ENCODE peak calls at places on chromosomes 3 and 15, in five cellular contexts. I, C, A, V and Y are unnamed samples.

GRCh38 chr15:90871716-90872480 is 3.5 kb downstream of the FURIN start:
- DNase-seq in I (no peak), C (no peak), A (no peak), V (no peak), Y (no peak)

GRCh38 chr3:175713263-175713662 is 854.1 kb downstream of the NAALADL2 start:
- DNase-seq in I (no peak), C (no peak), A (no peak), V (no peak), Y (no peak)

GRCh38 chr15:66711886-66712285 is 9.8 kb downstream of the SMAD6 start:
- DNase-seq in I (no peak), C (no peak), A (no peak), V (no peak), Y (no peak)

GRCh38 chr3:63864008-63864871 is 573 bp downstream of the ATXN7 start:
- DNase-seq in I (no peak), C (peak), A (no peak), V (peak), Y (peak)

GRCh38 chr3:197021729-197022404 is 7.8 kb downstream of the MELTF start:
- DNase-seq in I (no peak), C (no peak), A (no peak), V (no peak), Y (no peak)

GRCh38 chr3:29301332-29302011 is 20.6 kb downstream of the RBMS3 start:
- DNase-seq in I (no peak), C (no peak), A (no peak), V (no peak), Y (no peak)

GRCh38 chr3:157120071-157120892 is 39.7 kb downstream of the CCNL1 start:
- DNase-seq in I (no peak), C (no peak), A (no peak), V (no peak), Y (no peak)

GRCh38 chr3:184381261-184382224 is 1.7 kb downstream of the CHRD start:
- DNase-seq in I (no peak), C (peak), A (no peak), V (no peak), Y (no peak)

GRCh38 chr3:146969356-146969755 is 364.2 kb upstream of the PLSCR5 start:
- DNase-seq in I (no peak), C (no peak), A (peak), V (no peak), Y (no peak)

GRCh38 chr3:152857082-152857481 is 22.2 kb downstream of the P2RY1 start:
- DNase-seq in I (no peak), C (no peak), A (no peak), V (no peak), Y (no peak)

GRCh38 chr3:133475245-133476010 is 75.6 kb downstream of the BFSP2 start:
- DNase-seq in I (no peak), C (no peak), A (no peak), V (no peak), Y (no peak)

GRCh38 chr3:149390772-149391212 is 13.3 kb upstream of the TM4SF1 start:
- DNase-seq in I (no peak), C (no peak), A (no peak), V (no peak), Y (no peak)

GRCh38 chr3:58635371-58636285 is 30.9 kb downstream of the FAM3D start:
- DNase-seq in I (no peak), C (no peak), A (no peak), V (no peak), Y (no peak)

GRCh38 chr3:135393898-135394525 is 571.5 kb upstream of the PPP2R3A start:
- DNase-seq in I (no peak), C (no peak), A (no peak), V (no peak), Y (no peak)

GRCh38 chr15:67322481-67322880 is 67.9 kb downstream of the IQCH start:
- DNase-seq in I (no peak), C (no peak), A (no peak), V (no peak), Y (no peak)

GRCh38 chr3:41304603-41305002 is 105.3 kb downstream of the CTNNB1 start:
- DNase-seq in I (no peak), C (no peak), A (no peak), V (peak), Y (no peak)

GRCh38 chr3:102346897-102347296 is 87.9 kb upstream of the ZPLD1 start:
- DNase-seq in I (no peak), C (no peak), A (no peak), V (no peak), Y (no peak)

GRCh38 chr15:40084657-40085056 is 24.0 kb downstream of the BMF start:
- DNase-seq in I (no peak), C (no peak), A (no peak), V (no peak), Y (no peak)

GRCh38 chr3:130779486-130779885 is 32.9 kb upstream of the PIK3R4 start:
- DNase-seq in I (no peak), C (no peak), A (no peak), V (no peak), Y (no peak)

GRCh38 chr3:15769256-15769915 is 28.4 kb downstream of the ANKRD28 start:
- DNase-seq in I (no peak), C (no peak), A (no peak), V (no peak), Y (no peak)

GRCh38 chr3:88617283-88617682 is 467.5 kb downstream of the C3orf38 start:
- DNase-seq in I (no peak), C (no peak), A (no peak), V (no peak), Y (no peak)

GRCh38 chr3:38084019-38084968 is 45.3 kb downstream of the DLEC1 start:
- DNase-seq in I (no peak), C (no peak), A (no peak), V (no peak), Y (peak)

GRCh38 chr15:38726187-38726586 is 161.6 kb upstream of the RASGRP1 start:
- DNase-seq in I (no peak), C (no peak), A (no peak), V (no peak), Y (no peak)

GRCh38 chr15:63605816-63606215 is 8.6 kb downstream of the FBXL22 start:
- DNase-seq in I (peak), C (no peak), A (no peak), V (no peak), Y (no peak)

GRCh38 chr15:94126999-94127398 is 104.4 kb upstream of the MCTP2 start:
- DNase-seq in I (no peak), C (no peak), A (no peak), V (no peak), Y (no peak)

GRCh38 chr3:183275418-183275817 is 22.4 kb downstream of the B3GNT5 start:
- DNase-seq in I (no peak), C (no peak), A (no peak), V (no peak), Y (no peak)

GRCh38 chr3:159649951-159650350 is 338.7 kb upstream of the IL12A start:
- DNase-seq in I (no peak), C (no peak), A (no peak), V (no peak), Y (no peak)

GRCh38 chr15:60718661-60719069 is 239.7 kb upstream of the ICE2 start:
- DNase-seq in I (no peak), C (no peak), A (no peak), V (no peak), Y (no peak)

GRCh38 chr3:118972974-118973373 is 61.7 kb downstream of the IGSF11 start:
- DNase-seq in I (no peak), C (no peak), A (no peak), V (peak), Y (no peak)

GRCh38 chr3:152458725-152459515 is 190.2 kb downstream of the MBNL1 start:
- DNase-seq in I (no peak), C (no peak), A (no peak), V (no peak), Y (no peak)

GRCh38 chr3:151909720-151910405 is 36.4 kb downstream of the SUCNR1 start:
- DNase-seq in I (no peak), C (no peak), A (no peak), V (no peak), Y (no peak)

GRCh38 chr15:41862515-41863116 is 24.0 kb downstream of the PLA2G4B start:
- DNase-seq in I (no peak), C (no peak), A (no peak), V (no peak), Y (no peak)

GRCh38 chr15:80367094-80367493 is 37.1 kb upstream of the ARNT2 start:
- DNase-seq in I (no peak), C (no peak), A (no peak), V (no peak), Y (peak)